ENCODE peak calls at places on chromosomes 13 and 19, in nine cellular contexts. L is heart right ventricle, Y is foreskin fibroblast, S is left lung, Z is testis, X is upper lobe of right lung, A is fibroblast of the aortic adventitia, M is AG10803, R is fibroblast of pulmonary artery. I is an unnamed sample.

GRCh38 chr19:53101518-53101917 is 1.7 kb downstream of the ZNF160 start:
- DNase-seq in R (no peak), A (no peak), X (no peak), Y (peak; percentile 13), Z (no peak), S (no peak), L (no peak), M (no peak), I (peak; percentile 24)

GRCh38 chr19:5466814-5467291 is 11.6 kb downstream of the ZNRF4 start:
- DNase-seq in S (no peak), M (no peak), L (peak; percentile 34), A (no peak), Y (no peak), X (no peak), Z (no peak), R (no peak), I (peak; percentile 19)

GRCh38 chr13:94344126-94344863 is 135.2 kb downstream of the DCT start:
- DNase-seq in M (no peak), A (peak; percentile 51), S (no peak), L (no peak), Z (no peak), X (no peak), Y (peak; percentile 62), R (no peak), I (peak; percentile 12)

GRCh38 chr19:15432018-15432494 is 13.3 kb upstream of the AKAP8L start:
- DNase-seq in Z (no peak), A (no peak), L (no peak), Y (peak; percentile 41), M (no peak), X (no peak), R (no peak), S (no peak), I (no peak)

GRCh38 chr13:24693862-24694471 is 13.8 kb downstream of the ATP12A start:
- DNase-seq in Y (peak; percentile 63), M (peak; percentile 31), A (peak; percentile 46), R (peak; percentile 58), L (no peak), X (peak; percentile 56), S (no peak), Z (peak; percentile 59), I (peak; percentile 77)

GRCh38 chr19:32651729-32652140 is 23.2 kb downstream of the ANKRD27 start:
- DNase-seq in S (no peak), X (no peak), A (no peak), Y (peak; percentile 45), Z (no peak), L (peak; percentile 46), M (no peak), R (no peak), I (no peak)

GRCh38 chr13:79782541-79783216 is 301.7 kb downstream of the NDFIP2 start:
- DNase-seq in S (peak; percentile 78), M (peak; percentile 10), Y (peak; percentile 62), L (peak; percentile 62), A (peak; percentile 11), R (peak; percentile 87), Z (peak; percentile 30), X (peak; percentile 76), I (peak; percentile 64)

GRCh38 chr13:76293346-76293745 is 592.9 kb downstream of the KCTD12 start:
- DNase-seq in R (peak; percentile 85), M (peak; percentile 58), X (no peak), Z (no peak), S (no peak), L (no peak), Y (peak; percentile 67), A (peak; percentile 85), I (peak; percentile 63)

DNA sequence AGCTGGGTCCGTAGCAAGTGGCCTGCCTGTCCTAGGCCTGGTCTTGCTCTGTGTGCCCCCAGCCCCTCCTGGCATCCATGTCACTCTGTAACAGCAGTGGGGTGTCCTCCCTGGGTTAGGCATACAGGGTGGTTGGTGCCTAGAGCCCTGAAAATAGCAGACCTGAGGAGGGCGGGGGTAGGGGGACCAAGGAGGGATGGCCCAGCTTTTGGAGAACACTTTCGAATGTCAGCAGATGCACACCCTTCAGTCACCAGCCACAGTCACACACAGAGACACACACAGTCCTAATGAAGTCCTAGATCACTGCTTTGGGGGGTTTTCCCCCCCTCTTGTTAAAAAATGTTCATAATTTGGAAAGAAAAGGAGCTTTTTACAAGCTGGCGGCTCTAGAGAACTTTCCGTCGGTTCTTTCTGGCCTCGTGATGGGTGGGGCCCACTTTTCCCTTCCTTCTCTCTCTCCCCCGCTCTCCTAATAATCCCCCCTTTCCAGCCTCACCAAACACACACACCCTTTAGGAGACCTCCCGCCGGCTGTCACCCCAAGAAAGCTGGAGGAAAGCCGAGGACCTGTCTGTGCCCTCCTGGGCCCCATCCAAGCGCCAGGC is 47.9 kb downstream of the LYL1 start:
- DNase-seq in X (no peak), Y (no peak), R (no peak), M (no peak), A (no peak), Z (peak; percentile 86), L (no peak), S (no peak), I (no peak)
- H3K4me3 ChIP-seq in X (no peak overlapping the region), Y (no peak overlapping the region), R (no peak overlapping the region), M (peak overlapping the region; percentile 34), A (peak overlapping the region; percentile 17), Z (no peak overlapping the region), L (no peak overlapping the region), S (no peak overlapping the region), I (no peak overlapping the region)

GRCh38 chr19:35144259-35144599 is 1.2 kb downstream of the FXYD7 start:
- DNase-seq in Y (no peak), X (no peak), S (no peak), M (no peak), R (no peak), A (no peak), L (no peak), Z (no peak), I (no peak)

GRCh38 chr19:35144600-35145436 is 1.8 kb downstream of the FXYD7 start:
- DNase-seq in S (no peak), M (no peak), A (no peak), X (no peak), Y (no peak), L (no peak), Z (no peak), R (no peak), I (peak; percentile 82)

GRCh38 chr19:35143818-35144217 is 763 bp downstream of the FXYD7 start:
- DNase-seq in R (no peak), S (no peak), Y (no peak), L (no peak), Z (no peak), M (no peak), A (no peak), X (no peak), I (no peak)

GRCh38 chr19:35149463-35149862 is 5.1 kb upstream of the FXYD5 start:
- DNase-seq in Z (no peak), S (no peak), L (no peak), R (no peak), Y (peak; percentile 25), M (no peak), X (no peak), A (no peak), I (no peak)

DNA sequence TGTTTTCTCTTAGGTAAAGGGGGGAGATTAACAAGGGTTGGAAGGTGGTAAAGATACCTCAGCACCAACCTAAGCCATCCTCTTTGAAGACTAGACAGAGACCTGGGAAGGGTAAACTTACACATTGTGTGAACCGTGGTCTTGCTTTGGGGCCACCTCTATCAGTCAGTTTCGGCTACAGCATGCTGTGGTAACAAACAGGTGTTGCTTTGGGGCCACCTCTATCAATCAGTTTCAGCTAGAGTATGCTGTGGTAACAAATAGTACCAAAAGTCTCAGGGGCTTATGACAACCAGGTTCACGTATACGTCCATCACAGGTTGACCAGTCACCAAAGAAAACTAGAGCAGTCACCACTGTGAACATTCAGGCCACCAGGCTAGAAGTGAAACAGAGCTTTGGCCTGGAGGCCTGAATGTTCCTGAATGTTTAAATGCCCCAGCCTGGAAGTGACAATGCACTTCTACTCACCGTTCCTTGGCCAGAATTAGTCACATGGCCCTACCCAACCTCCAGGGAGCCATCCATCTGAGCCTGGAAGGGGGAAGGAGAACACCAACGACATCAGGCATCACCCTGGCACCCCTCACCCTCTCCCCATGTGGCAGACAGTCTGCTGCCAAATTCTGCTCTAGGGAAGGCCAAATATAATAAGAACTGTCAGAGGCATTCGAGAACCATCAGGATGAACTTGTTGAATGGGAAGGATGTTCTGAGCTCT is 3.9 kb downstream of the FXYD7 start:
- DNase-seq in Y (no peak), Z (no peak), L (no peak), X (no peak), M (no peak), S (no peak), R (no peak), A (no peak), I (no peak)
- TF ChIP-seq CTCF in Y (no peak), Z (no peak), L (no peak), X (no peak), M (no peak), S (no peak), R (no peak), A (no peak), I (no peak)

GRCh38 chr13:39036212-39036611 is 1.7 kb downstream of the PROSER1 start:
- DNase-seq in S (no peak), L (no peak), A (peak; percentile 25), X (no peak), R (peak; percentile 44), Y (peak; percentile 36), M (peak; percentile 5), Z (no peak), I (peak; percentile 48)

GRCh38 chr13:39037410-39037879 is 444 bp downstream of the PROSER1 start:
- DNase-seq in A (no peak), M (no peak), S (no peak), Y (no peak), R (no peak), L (no peak), X (no peak), Z (no peak), I (no peak)

GRCh38 chr13:39034085-39034484 is 3.8 kb downstream of the PROSER1 start:
- DNase-seq in X (no peak), Z (no peak), A (no peak), R (no peak), M (no peak), Y (no peak), L (no peak), S (no peak), I (no peak)

GRCh38 chr13:39035204-39035603 is 2.7 kb downstream of the PROSER1 start:
- DNase-seq in L (no peak), S (no peak), A (no peak), M (no peak), X (no peak), Z (no peak), Y (no peak), R (no peak), I (no peak)

GRCh38 chr13:39035799-39036198 is 2.1 kb downstream of the PROSER1 start:
- DNase-seq in A (no peak), X (no peak), M (no peak), R (no peak), Y (no peak), L (no peak), Z (no peak), S (no peak), I (no peak)
- H3K4me3 ChIP-seq in A (peak overlapping the region; percentile 96), X (peak overlapping the region; percentile 85), M (peak overlapping the region; percentile 91), R (peak overlapping the region; percentile 93), Y (peak overlapping the region; percentile 91), L (peak overlapping the region; percentile 93), Z (no peak overlapping the region), S (peak overlapping the region; percentile 91), I (peak overlapping the region; percentile 95)

DNA sequence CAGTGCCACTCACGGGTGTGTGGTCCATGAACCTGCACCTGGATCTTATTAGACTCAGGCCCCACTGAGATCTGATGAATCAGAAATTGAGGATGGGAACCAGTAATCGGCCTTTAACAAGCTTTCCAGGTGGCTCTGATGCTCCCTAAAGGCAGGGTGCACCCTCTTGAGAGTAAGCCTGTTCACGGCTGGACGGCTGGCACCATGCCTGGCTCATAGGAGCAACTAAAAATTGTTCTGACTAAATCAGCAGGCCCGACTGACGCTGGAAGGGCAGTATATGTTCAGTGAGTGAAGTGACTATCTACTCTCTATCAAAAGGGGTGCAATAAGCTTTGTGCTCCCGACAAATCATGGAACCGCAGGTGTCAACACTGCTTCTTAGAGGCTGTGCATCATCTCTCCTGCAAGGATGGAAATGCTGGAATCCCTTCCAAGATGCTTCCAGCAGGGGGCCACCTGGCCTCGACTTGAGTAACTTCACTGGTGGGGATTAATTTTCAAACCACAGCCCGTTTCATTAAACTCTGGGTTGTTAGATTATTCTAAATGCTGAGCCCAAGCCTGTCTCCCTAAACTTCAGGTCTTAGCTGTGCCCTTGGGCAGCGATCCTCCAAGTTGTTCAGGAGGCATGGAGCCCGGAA is 28.4 kb downstream of the TMTC4 start:
- DNase-seq in L (no peak), M (peak; percentile 20), X (no peak), S (no peak), A (peak; percentile 31), Z (peak; percentile 46), Y (peak; percentile 63), R (peak; percentile 60), I (peak; percentile 47)
- TF ChIP-seq CTCF in L (no peak), M (peak; percentile 50), X (peak; percentile 20), S (no peak), A (peak; percentile 62), Z (peak; percentile 7), Y (peak; percentile 57), R (peak; percentile 77), I (peak; percentile 49)